ENCODE peak calls at places on chromosomes 2 and 18, in five cellular contexts. T is neural progenitor cell; Q is H9; H is uterus; W is effector memory CD4-positive, alpha-beta T cell. S is an unnamed sample.

GRCh38 chr2:182666674-182667320 is 49.3 kb upstream of the DNAJC10 start:
- DNase-seq in W (no peak), Q (no peak), H (no peak), T (peak; percentile 39), S (no peak)

GRCh38 chr2:168661404-168661869 is 141.0 kb upstream of the NOSTRIN start:
- DNase-seq in Q (peak; percentile 59), H (no peak), W (no peak), T (peak; percentile 72), S (no peak)

GRCh38 chr2:229971298-229971790 is 49.0 kb downstream of the FBXO36 start:
- DNase-seq in Q (no peak), T (no peak), H (no peak), W (no peak), S (no peak)

GRCh38 chr2:10346929-10347558 is 44.3 kb downstream of the HPCAL1 start:
- DNase-seq in T (no peak), H (no peak), W (no peak), Q (no peak), S (no peak)

GRCh38 chr2:105636109-105636740 is 108.5 kb upstream of the NCK2 start:
- DNase-seq in T (no peak), H (no peak), Q (no peak), W (no peak), S (no peak)

GRCh38 chr2:222318026-222318711 is 19.4 kb upstream of the PAX3 start:
- DNase-seq in T (peak; percentile 92), W (no peak), H (peak; percentile 52), Q (peak; percentile 85), S (peak; percentile 64)

GRCh38 chr2:152335851-152336102 is 803 bp downstream of the FMNL2 start:
- DNase-seq in T (no peak), H (peak; percentile 48), Q (no peak), W (no peak), S (no peak)

GRCh38 chr18:56953444-56953843 is 193.4 kb upstream of the BOD1L2 start:
- DNase-seq in H (no peak), W (no peak), Q (no peak), T (no peak), S (no peak)

GRCh38 chr2:160408575-160409291 is 84.9 kb downstream of the RBMS1 start:
- DNase-seq in H (no peak), W (no peak), Q (peak; percentile 44), T (peak; percentile 60), S (no peak)

GRCh38 chr2:109128466-109129355 is at the start of gene SH3RF3:
- DNase-seq in H (peak; percentile 43), W (no peak), T (peak; percentile 68), Q (peak; percentile 56), S (peak; percentile 45)

GRCh38 chr2:131104487-131105155 is 515 bp upstream of the PLEKHB2 start:
- DNase-seq in Q (no peak), H (no peak), T (no peak), W (peak; percentile 43), S (peak; percentile 89)

GRCh38 chr2:109185801-109186570 is 57.0 kb downstream of the SH3RF3 start:
- DNase-seq in W (no peak), H (peak; percentile 53), T (no peak), Q (no peak), S (peak; percentile 86)

GRCh38 chr2:238467062-238467461 is 40.3 kb downstream of the ASB1 start:
- DNase-seq in T (no peak), Q (no peak), H (no peak), W (no peak), S (no peak)

GRCh38 chr2:67259581-67260347 is 137.4 kb upstream of the ETAA1 start:
- DNase-seq in W (no peak), Q (no peak), T (no peak), H (peak; percentile 74), S (no peak)

GRCh38 chr2:73985318-73986084 is 791 bp downstream of the TET3 start:
- DNase-seq in W (peak; percentile 53), Q (no peak), T (peak; percentile 84), H (peak; percentile 50), S (peak; percentile 89)

GRCh38 chr18:64936671-64937070 is 787.8 kb upstream of the LINC00305 start:
- DNase-seq in T (no peak), W (no peak), Q (no peak), H (no peak), S (no peak)

GRCh38 chr2:220891405-220891804 is 680.7 kb downstream of the EPHA4 start:
- DNase-seq in W (no peak), T (peak; percentile 60), Q (no peak), H (no peak), S (no peak)

GRCh38 chr18:37565985-37566478 is 434 bp upstream of the CELF4 start:
- DNase-seq in T (peak; percentile 86), H (no peak), W (no peak), Q (peak; percentile 60), S (peak; percentile 86)

GRCh38 chr2:18922276-18922675 is 332.9 kb upstream of the NT5C1B start:
- DNase-seq in Q (no peak), T (no peak), H (no peak), W (no peak), S (no peak)

GRCh38 chr2:121120411-121120810 is 164.6 kb downstream of the TFCP2L1 start:
- DNase-seq in H (no peak), W (no peak), Q (no peak), T (no peak), S (no peak)

GRCh38 chr2:109383505-109384307 is 230.1 kb downstream of the SEPTIN10 start:
- DNase-seq in W (no peak), H (peak; percentile 9), T (no peak), Q (no peak), S (peak; percentile 14)

GRCh38 chr18:6509417-6510198 is 94.9 kb upstream of the L3MBTL4 start:
- DNase-seq in Q (no peak), H (no peak), T (peak; percentile 4), W (no peak), S (no peak)

GRCh38 chr2:10326707-10327594 is 24.2 kb downstream of the HPCAL1 start:
- DNase-seq in W (no peak), T (no peak), Q (no peak), H (no peak), S (no peak)

GRCh38 chr18:63518178-63519012 is 23.8 kb upstream of the SERPINB12 start:
- DNase-seq in W (no peak), H (peak; percentile 27), Q (peak; percentile 71), T (peak; percentile 92), S (no peak)

GRCh38 chr2:149597050-149598013 is 9.8 kb upstream of the MMADHC start:
- DNase-seq in T (peak; percentile 83), H (peak; percentile 24), Q (peak; percentile 59), W (peak; percentile 8), S (peak; percentile 33)

GRCh38 chr18:24704921-24705620 is 244.6 kb downstream of the HRH4 start:
- DNase-seq in W (no peak), T (no peak), Q (no peak), H (no peak), S (no peak)

GRCh38 chr2:58594175-58594574 is 353.1 kb upstream of the FANCL start:
- DNase-seq in H (no peak), W (no peak), T (peak; percentile 6), Q (peak; percentile 37), S (no peak)

GRCh38 chr2:97970300-97971060 is 25.3 kb downstream of the TMEM131 start:
- DNase-seq in H (no peak), T (no peak), W (no peak), Q (no peak), S (no peak)
- H3K4me1 ChIP-seq in H (no peaks in the 10 kb centered on the region), T (peaks cover 2% of the 10 kb centered on the region), W (no peaks in the 10 kb centered on the region), Q (no peaks in the 10 kb centered on the region), S (peaks cover 11% of the 10 kb centered on the region)

GRCh38 chr2:235695602-235695895 is 201.7 kb downstream of the AGAP1 start:
- DNase-seq in T (no peak), H (no peak), Q (no peak), W (no peak), S (no peak)
- H3K27ac ChIP-seq in T (no peak overlapping the region), H (no peak overlapping the region), Q (no peak overlapping the region), W (no peak overlapping the region), S (no peak overlapping the region)

DNA sequence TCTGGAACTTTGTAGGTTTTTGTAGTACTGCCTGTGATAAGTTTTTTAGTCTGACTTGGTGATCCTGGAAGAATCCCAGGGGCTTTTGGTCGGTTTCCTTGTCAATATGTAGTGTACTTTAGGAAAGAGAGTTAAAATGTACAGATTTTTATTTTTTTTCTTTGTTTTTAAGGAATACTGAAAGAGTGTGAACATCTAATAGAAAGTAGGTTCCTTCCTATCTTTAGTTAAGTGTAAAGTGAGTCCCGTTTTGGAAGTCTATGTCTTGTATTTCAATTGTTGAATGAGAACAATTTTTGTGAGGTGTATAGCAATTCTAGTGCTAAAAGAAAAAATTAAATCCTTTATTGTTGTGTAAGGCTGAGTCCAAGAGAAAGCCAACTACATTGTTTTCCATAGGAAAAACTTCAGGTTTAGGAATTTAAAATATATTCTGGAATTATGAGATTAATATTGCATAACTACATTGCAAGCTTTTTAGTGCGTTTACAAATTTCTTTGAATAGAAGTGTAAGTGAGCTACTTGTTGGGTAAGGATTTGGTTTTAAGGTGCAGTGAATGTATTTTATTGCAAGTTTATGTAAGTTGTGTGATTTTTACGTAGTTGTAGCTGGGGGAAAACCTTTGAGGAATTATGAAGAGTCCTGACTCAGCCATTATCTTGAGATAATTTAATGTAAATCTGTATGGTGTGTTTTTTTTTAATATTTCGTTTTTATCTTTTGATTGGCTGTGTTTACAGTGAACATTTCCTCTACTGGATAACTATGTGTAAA is 1.7 kb downstream of the VAPA start:
- DNase-seq in T (no peak), W (no peak), Q (no peak), H (no peak), S (no peak)
- H3K4me1 ChIP-seq in T (peaks cover 21% of the 10 kb centered on the region), W (peaks cover 20% of the 10 kb centered on the region), Q (no peaks in the 10 kb centered on the region), H (peaks cover 8% of the 10 kb centered on the region), S (peaks cover 42% of the 10 kb centered on the region)

DNA sequence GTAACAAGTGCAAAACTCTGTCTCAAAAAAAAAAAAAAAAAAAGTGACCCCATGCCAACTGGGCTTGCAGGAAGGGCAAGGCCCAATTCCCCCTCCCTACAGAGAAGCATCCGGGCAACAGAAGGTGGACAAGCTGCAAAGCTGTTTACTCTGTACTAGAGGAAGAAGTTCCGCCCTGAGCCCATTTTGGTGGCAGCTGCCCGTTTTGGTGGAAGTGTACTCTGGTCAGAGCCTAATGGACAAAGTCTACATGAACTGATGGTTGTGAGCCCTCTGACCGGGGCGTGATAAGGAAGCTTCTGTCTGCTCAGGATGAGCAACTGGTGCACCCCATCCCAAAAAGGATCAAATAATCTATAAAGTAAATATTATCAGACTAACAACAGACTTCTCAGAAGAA is 65.0 kb downstream of the TRAPPC8 start:
- DNase-seq in W (no peak), Q (no peak), T (no peak), H (no peak), S (no peak)
- H3K27ac ChIP-seq in W (no peak overlapping the region), Q (no peak overlapping the region), T (no peak overlapping the region), H (no peak overlapping the region), S (no peak overlapping the region)

DNA sequence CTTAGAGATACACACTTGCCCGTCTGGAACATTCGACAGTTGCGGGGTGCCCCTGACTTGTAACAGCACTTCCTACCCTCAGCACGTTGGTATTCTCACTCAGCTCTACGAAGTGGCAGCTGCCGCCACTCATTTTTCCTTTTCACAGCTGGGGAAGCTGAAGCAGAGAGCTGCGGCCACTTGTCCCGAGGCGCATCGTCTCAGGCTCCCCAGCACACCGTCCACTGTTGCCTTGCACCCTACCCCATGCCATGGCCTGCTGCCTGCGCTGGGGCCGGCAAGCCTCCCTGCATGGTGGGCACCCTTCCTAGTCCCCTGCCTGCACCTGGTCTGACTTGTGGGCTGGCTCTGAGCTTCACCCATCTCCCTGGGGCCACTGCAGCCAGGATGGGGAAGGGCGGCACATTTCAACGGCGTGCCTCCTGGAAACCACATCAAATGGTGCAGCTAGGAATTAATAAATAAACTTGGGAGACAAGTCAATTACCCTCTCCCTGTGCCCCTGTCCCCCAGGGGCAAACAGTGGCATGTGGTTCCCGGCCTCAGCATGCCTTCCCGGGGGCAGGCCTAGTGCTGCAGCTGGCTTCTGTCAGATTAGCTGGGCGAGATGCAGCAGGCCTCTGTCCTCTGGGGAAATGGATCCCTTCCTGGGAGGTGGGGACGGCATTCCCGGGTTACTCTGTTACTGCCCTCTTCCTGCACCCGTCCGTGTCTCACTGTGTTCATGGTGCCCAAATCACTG is 64.7 kb upstream of the HAAO start:
- DNase-seq in Q (no peak), T (no peak), H (peak; percentile 13), W (no peak), S (peak; percentile 74)
- H3K4me1 ChIP-seq in Q (no peaks in the 10 kb centered on the region), T (peaks cover 28% of the 10 kb centered on the region), H (no peaks in the 10 kb centered on the region), W (no peaks in the 10 kb centered on the region), S (peaks cover 5% of the 10 kb centered on the region)

S was measured in upper lobe of left lung.